ENCODE peak calls at places on chromosome 9, in seven cellular contexts. E is OCI-LY7, P is right atrium auricular region, A is HFFc6, H is AG10803, C is NCI-H2171 treated with DMSO at 0.1 percent for 48 hours, V is aorta. B is an unnamed sample.

GRCh38 chr9:92506184-92506857 is 24.0 kb upstream of the ASPN start:
- DNase-seq in E (no peak), P (peak; percentile 71), A (peak; percentile 96), H (peak; percentile 98), C (no peak), V (peak; percentile 74), B (no peak)

GRCh38 chr9:114278881-114279570 is 43.9 kb upstream of the ORM1 start:
- DNase-seq in E (no peak), P (no peak), A (peak; percentile 70), H (peak; percentile 65), C (peak; percentile 64), V (peak; percentile 88), B (no peak)

GRCh38 chr9:107489687-107490605 is at the start of gene KLF4:
- DNase-seq in E (no peak), P (peak; percentile 96), A (peak; percentile 79), H (peak; percentile 94), C (peak; percentile 91), V (peak; percentile 92), B (peak; percentile 99)

GRCh38 chr9:89433826-89434225 is 64.1 kb downstream of the SEMA4D start:
- DNase-seq in E (no peak), P (no peak), A (peak; percentile 20), H (peak; percentile 78), C (no peak), V (peak; percentile 41), B (no peak)

GRCh38 chr9:92986175-92987110 is 39.1 kb downstream of the FGD3 start:
- DNase-seq in E (peak; percentile 48), P (no peak), A (no peak), H (peak; percentile 9), C (peak; percentile 19), V (no peak), B (peak; percentile 91)

GRCh38 chr9:94056442-94056974 is 27.8 kb upstream of the PTPDC1 start:
- DNase-seq in E (no peak), P (no peak), A (peak; percentile 79), H (peak; percentile 87), C (no peak), V (no peak), B (no peak)

GRCh38 chr9:18238752-18239151 is 235.2 kb upstream of the ADAMTSL1 start:
- DNase-seq in E (no peak), P (no peak), A (peak; percentile 48), H (peak; percentile 62), C (no peak), V (no peak), B (no peak)

GRCh38 chr9:113995963-113996362 is 82.1 kb downstream of the AMBP start:
- DNase-seq in E (no peak), P (peak; percentile 44), A (no peak), H (no peak), C (no peak), V (no peak), B (no peak)

GRCh38 chr9:131237311-131237710 is 39.0 kb downstream of the FAM78A start:
- DNase-seq in E (no peak), P (no peak), A (no peak), H (no peak), C (no peak), V (no peak), B (no peak)

GRCh38 chr9:113156880-113157279 is 6.1 kb downstream of the SLC31A2 start:
- DNase-seq in E (peak; percentile 14), P (no peak), A (no peak), H (no peak), C (no peak), V (no peak), B (no peak)

GRCh38 chr9:82152181-82152580 is 163.6 kb downstream of the SPATA31D1 start:
- DNase-seq in E (no peak), P (no peak), A (peak; percentile 60), H (peak; percentile 49), C (no peak), V (no peak), B (no peak)

GRCh38 chr9:105401651-105402050 is 46.2 kb upstream of the FSD1L start:
- DNase-seq in E (peak; percentile 31), P (no peak), A (peak; percentile 24), H (peak; percentile 48), C (peak; percentile 46), V (no peak), B (no peak)